ENCODE peak calls at places on chromosomes 4 and X, in eight cellular contexts. H is amniotic epithelial cell, V is A549, P is skeletal muscle cell, G is sciatic nerve, I is islet precursor cell, K is amniotic stem cell, Y is WTC11. C is an unnamed sample.

GRCh38 chrX:107008034-107008433 is 8.0 kb upstream of the MORC4 start:
- DNase-seq in H (no peak), V (no peak), P (no peak), G (no peak), I (no peak), K (no peak), Y (peak; percentile 8), C (no peak)

GRCh38 chr4:149291463-149291862 is 524.2 kb downstream of the IQCM start:
- DNase-seq in H (peak; percentile 95), V (no peak), P (peak; percentile 53), G (no peak), I (no peak), K (no peak), Y (no peak), C (no peak)

GRCh38 chr4:157977086-157977485 is 195.7 kb downstream of the GASK1B start:
- DNase-seq in H (no peak), V (no peak), P (no peak), G (no peak), I (no peak), K (peak; percentile 0), Y (no peak), C (no peak)

GRCh38 chrX:46965125-46965758 is 53.0 kb downstream of the JADE3 start:
- DNase-seq in H (peak; percentile 69), V (no peak), P (no peak), G (no peak), I (no peak), K (peak; percentile 1), Y (no peak), C (no peak)

GRCh38 chrX:141642979-141643378 is 53.5 kb downstream of the SPANXA2 start:
- DNase-seq in H (peak; percentile 6), V (peak; percentile 4), P (peak; percentile 0), G (no peak), I (no peak), K (peak; percentile 4), Y (no peak), C (no peak)

GRCh38 chr4:16893141-16893571 is 5.3 kb downstream of the LDB2 start:
- DNase-seq in H (no peak), V (no peak), P (no peak), G (no peak), I (no peak), K (peak; percentile 0), Y (no peak), C (no peak)

GRCh38 chr4:16537926-16538325 is 311.7 kb upstream of the TAPT1 start:
- DNase-seq in H (no peak), V (no peak), P (no peak), G (no peak), I (no peak), K (no peak), Y (no peak), C (no peak)

GRCh38 chr4:64781737-64782326 is 372.6 kb upstream of the TECRL start:
- DNase-seq in H (peak; percentile 26), V (peak; percentile 28), P (no peak), G (no peak), I (no peak), K (no peak), Y (no peak), C (no peak)

GRCh38 chr4:8719421-8719820 is 126.9 kb downstream of the CPZ start:
- DNase-seq in H (no peak), V (no peak), P (no peak), G (peak; percentile 17), I (peak; percentile 32), K (no peak), Y (peak; percentile 1), C (no peak)

GRCh38 chr4:153261431-153261830 is 57.2 kb downstream of the TRIM2 start:
- DNase-seq in H (no peak), V (no peak), P (no peak), G (no peak), I (no peak), K (no peak), Y (no peak), C (no peak)

GRCh38 chrX:19382500-19383145 is 38.9 kb downstream of the PDHA1 start:
- DNase-seq in H (peak; percentile 16), V (peak; percentile 59), P (no peak), G (peak; percentile 62), I (peak; percentile 82), K (no peak), Y (peak; percentile 77), C (peak; percentile 75)